ENCODE peak calls at places on chromosomes 2 and 18, in six cellular contexts. D, B, F, C, R and V are unnamed samples.

GRCh38 chr2:162385516-162385915 is 41.6 kb downstream of the GCA start:
- DNase-seq in B (no peak), F (no peak), C (no peak), R (no peak), D (no peak), V (no peak)

GRCh38 chr2:9401059-9401547 is 22.2 kb downstream of the ITGB1BP1 start:
- DNase-seq in D (no peak), B (no peak), R (no peak), C (no peak), F (no peak), V (no peak)

GRCh38 chr2:234829074-234829455 is 122.8 kb upstream of the SH3BP4 start:
- DNase-seq in D (no peak), R (no peak), F (no peak), B (no peak), C (no peak), V (no peak)

GRCh38 chr2:191857406-191857805 is 10.5 kb upstream of the CAVIN2 start:
- DNase-seq in F (no peak), D (no peak), B (no peak), R (no peak), C (no peak), V (no peak)

GRCh38 chr18:48294894-48295585 is 114.1 kb downstream of the ZBTB7C start:
- DNase-seq in D (no peak), C (no peak), R (no peak), B (no peak), F (no peak), V (no peak)

GRCh38 chr2:69003731-69004130 is 9.2 kb upstream of the ANTXR1 start:
- DNase-seq in B (no peak), R (no peak), D (no peak), F (no peak), C (no peak), V (no peak)

GRCh38 chr2:231715988-231716616 is 7.8 kb downstream of the PTMA start:
- DNase-seq in C (no peak), F (no peak), R (peak), B (no peak), D (no peak), V (no peak)

GRCh38 chr2:85231952-85232351 is 95.8 kb downstream of the TGOLN2 start:
- DNase-seq in C (no peak), D (peak), R (no peak), B (no peak), F (no peak), V (no peak)

GRCh38 chr2:241049739-241050623 is 51.6 kb downstream of the SNED1 start:
- DNase-seq in R (no peak), F (no peak), C (no peak), B (no peak), D (peak), V (no peak)